ENCODE peak calls at places on chromosomes 16 and 17, in seven cellular contexts. T is OCI-LY7, C is cardiac muscle cell, E is GM20000, U is upper lobe of right lung, J is left ventricle myocardium inferior, S is BJ. D is an unnamed sample.

GRCh38 chr17:50645748-50646682 is 11.3 kb downstream of the ABCC3 start:
- DNase-seq in T (no peak), C (no peak), J (no peak), E (no peak), S (no peak), U (no peak), D (no peak)

GRCh38 chr16:69917311-69917710 is 33.8 kb upstream of the CLEC18A start:
- DNase-seq in C (no peak), U (no peak), T (no peak), S (no peak), J (no peak), E (no peak), D (no peak)

GRCh38 chr17:45578516-45579455 is 88.3 kb upstream of the PLEKHM1 start:
- DNase-seq in C (no peak), S (no peak), J (no peak), U (no peak), T (no peak), E (no peak), D (no peak)

GRCh38 chr17:83083368-83084201 is 4.2 kb downstream of the METRNL start:
- DNase-seq in T (no peak), U (no peak), S (peak), E (no peak), J (no peak), C (peak), D (no peak)

GRCh38 chr16:6827931-6828330 is 504.7 kb upstream of the RBFOX1 start:
- DNase-seq in U (no peak), J (no peak), C (no peak), S (no peak), E (no peak), T (no peak), D (no peak)

GRCh38 chr17:30378191-30378796 is 433 bp upstream of the CPD start:
- DNase-seq in E (peak), S (no peak), J (peak), C (peak), T (peak), U (peak), D (peak)

GRCh38 chr17:67554634-67555033 is 163.1 kb upstream of the NOL11 start:
- DNase-seq in S (no peak), J (no peak), T (no peak), U (no peak), E (no peak), C (no peak), D (no peak)

GRCh38 chr17:47883589-47884426 is 12.2 kb upstream of the SP2 start:
- DNase-seq in T (no peak), J (no peak), C (no peak), U (no peak), S (no peak), E (no peak), D (no peak)

GRCh38 chr17:78717431-78717980 is 64.6 kb downstream of the CYTH1 start:
- DNase-seq in T (peak), S (no peak), U (no peak), J (no peak), C (peak), E (no peak), D (peak)

GRCh38 chr17:44915321-44915726 is at the start of gene GFAP:
- DNase-seq in U (no peak), J (no peak), S (no peak), E (no peak), T (no peak), C (no peak), D (no peak)

GRCh38 chr17:16106161-16106891 is 106.7 kb downstream of the TTC19 start:
- DNase-seq in U (no peak), C (peak), E (no peak), T (no peak), S (no peak), J (no peak), D (no peak)

GRCh38 chr16:26204138-26204537 is 512.4 kb downstream of the HS3ST4 start:
- DNase-seq in E (no peak), C (no peak), U (no peak), T (no peak), J (no peak), S (no peak), D (no peak)

GRCh38 chr16:67240506-67240905 is 6.8 kb downstream of the FHOD1 start:
- DNase-seq in U (peak), T (no peak), S (no peak), J (no peak), E (no peak), C (no peak), D (no peak)

GRCh38 chr17:66960623-66961022 is 3.9 kb upstream of the CACNG4 start:
- DNase-seq in J (no peak), T (no peak), S (no peak), U (no peak), C (no peak), E (no peak), D (no peak)

GRCh38 chr17:50182783-50183438 is 17.1 kb downstream of the SGCA start:
- DNase-seq in T (no peak), U (no peak), S (no peak), E (no peak), J (no peak), C (peak), D (no peak)

GRCh38 chr16:49857423-49858181 is 1.7 kb upstream of the ZNF423 start:
- DNase-seq in E (peak), T (peak), U (peak), J (peak), S (no peak), C (peak), D (peak)

GRCh38 chr17:75821552-75821951 is 22.7 kb downstream of the UNC13D start:
- DNase-seq in S (no peak), J (no peak), E (no peak), C (no peak), U (no peak), T (no peak), D (no peak)

GRCh38 chr17:65131946-65132345 is 5.2 kb upstream of the RGS9 start:
- DNase-seq in U (no peak), T (no peak), E (no peak), S (peak), C (no peak), J (no peak), D (no peak)

GRCh38 chr17:38621538-38621937 is 15.8 kb upstream of the SRCIN1 start:
- DNase-seq in S (no peak), J (no peak), C (no peak), U (no peak), T (no peak), E (no peak), D (no peak)

GRCh38 chr17:77314601-77315000 is 173.8 kb downstream of the SEC14L1 start:
- DNase-seq in J (no peak), E (no peak), C (no peak), T (no peak), S (no peak), U (peak), D (no peak)

GRCh38 chr16:55491691-55492090 is 12.7 kb downstream of the MMP2 start:
- DNase-seq in E (no peak), S (no peak), J (no peak), C (no peak), U (no peak), T (no peak), D (no peak)

GRCh38 chr16:89246383-89246902 is 28.9 kb downstream of the ZNF778 start:
- DNase-seq in U (no peak), C (no peak), S (no peak), E (no peak), T (no peak), J (no peak), D (no peak)
- TF ChIP-seq CTCF in U (no peak), C (no peak), S (no peak), E (no peak), T (no peak), J (no peak), D (no peak)

GRCh38 chr16:5633845-5634440 is 536.3 kb upstream of the EEF2KMT start:
- DNase-seq in U (no peak), C (peak), T (peak), J (no peak), E (peak), S (no peak), D (no peak)
- TF ChIP-seq CTCF in U (peak), C (no peak), T (peak), J (peak), E (peak), S (peak), D (no peak)

GRCh38 chr17:19413725-19414124 is 2.7 kb downstream of the RNF112 start:
- DNase-seq in S (no peak), T (no peak), J (no peak), C (no peak), U (no peak), E (no peak), D (no peak)
- TF ChIP-seq CTCF in S (no peak), T (no peak), J (no peak), C (no peak), U (no peak), E (no peak), D (no peak)

DNA sequence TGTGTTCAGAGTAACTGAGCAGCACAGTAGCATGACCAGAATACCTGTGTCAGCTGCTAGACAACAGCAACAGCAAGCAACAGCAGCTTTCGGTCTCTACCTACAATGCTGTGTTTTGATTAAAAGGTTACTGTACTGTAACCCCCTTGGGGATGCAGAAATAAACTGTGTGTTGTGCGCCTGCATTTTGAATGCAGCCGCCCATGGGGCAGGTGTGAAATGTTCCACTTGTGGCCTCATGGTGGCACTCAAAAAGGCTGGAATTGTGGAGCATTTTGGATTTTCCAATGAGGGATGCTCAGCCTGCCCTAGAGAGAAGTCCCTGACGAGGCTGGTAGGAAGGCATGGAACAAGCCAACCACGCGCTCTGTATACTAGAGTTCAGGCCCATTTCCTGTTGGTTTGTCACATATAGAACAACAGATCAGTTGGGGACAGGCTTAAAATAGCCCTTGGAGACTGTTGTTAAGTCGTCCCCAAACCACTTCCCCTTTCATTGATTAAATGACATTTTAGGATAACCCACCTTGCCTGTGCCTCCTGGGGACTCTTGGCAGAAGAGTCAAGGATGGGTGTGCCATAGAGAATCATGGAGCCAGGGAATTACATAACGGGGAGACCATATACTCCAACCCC is 27.1 kb downstream of the SCPEP1 start:
- DNase-seq in E (peak), S (no peak), J (no peak), T (peak), C (no peak), U (no peak), D (peak)
- TF ChIP-seq CTCF in E (no peak), S (no peak), J (peak), T (peak), C (peak), U (peak), D (no peak)

GRCh38 chr16:57663436-57663835 is 4.7 kb upstream of the ADGRG3 start:
- DNase-seq in E (no peak), U (no peak), J (no peak), S (no peak), C (no peak), T (no peak), D (no peak)

GRCh38 chr16:57665541-57665940 is 2.6 kb upstream of the ADGRG3 start:
- DNase-seq in C (no peak), S (no peak), E (no peak), U (no peak), J (no peak), T (no peak), D (no peak)

GRCh38 chr16:57664662-57665025 is 3.5 kb upstream of the ADGRG3 start:
- DNase-seq in T (no peak), J (no peak), S (no peak), U (no peak), E (no peak), C (no peak), D (no peak)

GRCh38 chr16:57661936-57662906 is 5.9 kb upstream of the ADGRG3 start:
- DNase-seq in J (no peak), C (no peak), U (no peak), E (no peak), S (no peak), T (no peak), D (no peak)

GRCh38 chr16:57663917-57664661 is 4.0 kb upstream of the ADGRG3 start:
- DNase-seq in E (no peak), C (no peak), T (no peak), U (no peak), S (no peak), J (no peak), D (no peak)
- TF ChIP-seq CTCF in E (no peak), C (no peak), T (no peak), U (no peak), S (no peak), J (no peak), D (no peak)

GRCh38 chr16:57828272-57829161 is 26.2 kb upstream of the KIFC3 start:
- DNase-seq in T (no peak), S (no peak), E (no peak), J (no peak), U (no peak), C (no peak), D (no peak)
- TF ChIP-seq CTCF in T (peak), S (peak), E (no peak), J (no peak), U (no peak), C (no peak), D (no peak)

GRCh38 chr17:63446218-63446980 is at the start of gene CYB561:
- DNase-seq in C (peak), S (no peak), U (peak), E (peak), T (no peak), J (peak), D (peak)
- TF ChIP-seq CTCF in C (peak), S (peak), U (peak), E (no peak), T (no peak), J (peak), D (peak)

D was measured in GM13976.